ENCODE peak calls at places on chromosomes 6 and 20, in four cellular contexts. D is CD8-positive, alpha-beta memory T cell; B is RWPE1; W is fibroblast of lung. E is an unnamed sample.

GRCh38 chr20:14820771-14821170 is 483.4 kb upstream of the FLRT3 start:
- DNase-seq in B (no peak), D (no peak), W (no peak), E (no peak)

GRCh38 chr6:8429821-8430220 is 5.5 kb downstream of the SLC35B3 start:
- DNase-seq in D (no peak), W (no peak), B (no peak), E (no peak)

GRCh38 chr20:13085275-13085674 is 76.5 kb downstream of the SPTLC3 start:
- DNase-seq in B (no peak), D (no peak), W (peak; percentile 16), E (no peak)

GRCh38 chr6:107728564-107728897 is 95.6 kb downstream of the SCML4 start:
- DNase-seq in D (no peak), B (no peak), W (no peak), E (no peak)

GRCh38 chr6:16901777-16902176 is 140.5 kb upstream of the ATXN1 start:
- DNase-seq in B (peak; percentile 8), D (no peak), W (peak; percentile 90), E (peak; percentile 66)

GRCh38 chr20:23362392-23363256 is 642 bp downstream of the GZF1 start:
- DNase-seq in B (no peak), W (no peak), D (peak; percentile 67), E (peak; percentile 74)

GRCh38 chr6:25263602-25264001 is 15.6 kb upstream of the CARMIL1 start:
- DNase-seq in W (peak; percentile 46), D (no peak), B (peak; percentile 76), E (no peak)

GRCh38 chr6:26022166-26022510 is 59.5 kb downstream of the TRIM38 start:
- DNase-seq in D (no peak), W (peak; percentile 90), B (no peak), E (no peak)

GRCh38 chr20:45592574-45593189 is 13.6 kb upstream of the WFDC8 start:
- DNase-seq in B (peak; percentile 50), D (no peak), W (peak; percentile 17), E (no peak)

DNA sequence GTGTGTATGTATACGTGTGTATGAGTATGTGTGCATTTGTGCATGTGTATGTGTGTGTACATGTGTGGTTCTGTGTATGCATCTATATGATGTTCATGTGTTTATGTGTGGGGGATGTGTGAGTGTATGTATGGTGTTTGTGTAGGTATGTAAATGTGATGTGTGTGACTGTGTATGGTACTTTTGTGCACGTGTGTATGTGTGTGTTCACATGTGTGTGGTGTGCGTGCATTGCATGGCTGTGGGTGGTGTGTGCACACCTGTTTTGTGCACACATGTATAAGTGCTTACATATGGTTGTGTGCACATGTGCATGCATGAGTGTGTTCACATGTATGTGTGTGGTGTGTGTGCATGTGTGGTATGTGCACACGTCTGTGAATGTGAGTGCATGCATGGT is 6.2 kb downstream of the THBS2 start:
- DNase-seq in W (no peak), B (no peak), D (no peak), E (no peak)
- H3K27ac ChIP-seq in W (no peak overlapping the region), B (no peak overlapping the region), D (no peak overlapping the region), E (no peak overlapping the region)

GRCh38 chr20:41176711-41177552 is 39.6 kb downstream of the PLCG1 start:
- DNase-seq in W (no peak), D (no peak), B (no peak), E (no peak)
- H3K27ac ChIP-seq in W (peak overlapping the region; percentile 73), D (no peak overlapping the region), B (peak overlapping the region; percentile 85), E (peak overlapping the region; percentile 83)

GRCh38 chr6:19691465-19692167 is 145.6 kb upstream of the ID4 start:
- DNase-seq in W (peak; percentile 7), B (no peak), D (no peak), E (no peak)
- H3K27ac ChIP-seq in W (no peak overlapping the region), B (no peak overlapping the region), D (no peak overlapping the region), E (peak overlapping the region; percentile 69)

GRCh38 chr6:150183966-150184365 is 41.1 kb downstream of the PPP1R14C start:
- DNase-seq in B (no peak), D (no peak), W (no peak), E (no peak)
- H3K27ac ChIP-seq in B (no peak overlapping the region), D (no peak overlapping the region), W (no peak overlapping the region), E (no peak overlapping the region)